ENCODE peak calls at places on chromosomes 4 and X, in seven cellular contexts. I is ELR; R is hepatic stellate cell; P is NCI-H1092; H is stimulated activated effector memory CD8-positive, alpha-beta T cell treated with anti-CD3 and anti-CD28 coated beads, Interleukin-12 subunit alpha, Interleukin-12 subunit beta, amount 100 ng/mL, for 72 hours; O is stimulated activated CD8-positive, alpha-beta memory T cell treated with anti-CD3 and anti-CD28 coated beads, Interleukin-15, amount 100 ng/mL, for 1 hour; N is SJSA1. U is an unnamed sample.

GRCh38 chrX:94633237-94633636 is 959.2 kb downstream of the FAM133A start:
- DNase-seq in R (no peak), H (no peak), I (no peak), O (no peak), P (no peak), N (no peak), U (no peak)

GRCh38 chr4:155419266-155419665 is 42.5 kb upstream of the MAP9 start:
- DNase-seq in R (no peak), N (peak; percentile 12), I (peak; percentile 55), H (no peak), P (no peak), O (no peak), U (no peak)

GRCh38 chr4:26136615-26137014 is 184.2 kb upstream of the RBPJ start:
- DNase-seq in R (no peak), I (no peak), P (no peak), H (no peak), O (no peak), N (no peak), U (no peak)

GRCh38 chr4:69546121-69546520 is 50.4 kb upstream of the UGT2B4 start:
- DNase-seq in N (peak; percentile 22), H (no peak), I (peak; percentile 3), O (no peak), P (no peak), R (no peak), U (no peak)

GRCh38 chr4:152536545-152537182 is 772 bp upstream of the FBXW7 start:
- DNase-seq in N (no peak), H (no peak), O (peak; percentile 40), R (peak; percentile 35), P (no peak), I (peak; percentile 69), U (peak; percentile 55)

GRCh38 chr4:98092833-98093439 is 50.3 kb downstream of the STPG2 start:
- DNase-seq in P (no peak), N (no peak), R (no peak), H (no peak), I (peak; percentile 30), O (no peak), U (no peak)

GRCh38 chr4:148790691-148791090 is 348.5 kb upstream of the NR3C2 start:
- DNase-seq in P (no peak), R (no peak), H (no peak), I (peak; percentile 21), O (no peak), N (no peak), U (no peak)

GRCh38 chr4:109389367-109390118 is 44.1 kb upstream of the SEC24B start:
- DNase-seq in R (no peak), N (no peak), P (no peak), O (no peak), H (no peak), I (no peak), U (no peak)

GRCh38 chrX:69139516-69139915 is 25.7 kb downstream of the PJA1 start:
- DNase-seq in N (no peak), O (no peak), P (no peak), H (no peak), I (no peak), R (no peak), U (no peak)

GRCh38 chr4:101660607-101661006 is 129.9 kb upstream of the BANK1 start:
- DNase-seq in P (no peak), O (no peak), N (no peak), R (no peak), H (no peak), I (no peak), U (no peak)

GRCh38 chr4:65089666-65090065 is 580.6 kb downstream of the EPHA5 start:
- DNase-seq in R (no peak), N (no peak), P (no peak), I (peak; percentile 53), O (no peak), H (no peak), U (no peak)

GRCh38 chr4:149164282-149164681 is 651.4 kb downstream of the IQCM start:
- DNase-seq in N (peak; percentile 82), H (no peak), R (peak; percentile 43), P (no peak), O (no peak), I (peak; percentile 71), U (no peak)

GRCh38 chr4:22457348-22457747 is 58.5 kb downstream of the ADGRA3 start:
- DNase-seq in N (no peak), P (no peak), H (no peak), R (no peak), O (no peak), I (no peak), U (no peak)

GRCh38 chr4:152316969-152317368 is 218.9 kb downstream of the FBXW7 start:
- DNase-seq in R (no peak), O (no peak), N (no peak), P (peak; percentile 17), H (no peak), I (no peak), U (no peak)

GRCh38 chr4:111989817-111990216 is 155.4 kb upstream of the FAM241A start:
- DNase-seq in R (no peak), H (no peak), N (no peak), O (no peak), P (no peak), I (no peak), U (no peak)

GRCh38 chrX:130282151-130282550 is 13.5 kb upstream of the ZNF280C start:
- DNase-seq in R (no peak), H (no peak), O (no peak), N (no peak), P (no peak), I (no peak), U (no peak)

GRCh38 chr4:8010618-8011017 is 71.0 kb upstream of the AFAP1 start:
- DNase-seq in P (peak; percentile 99), R (peak; percentile 45), H (no peak), I (no peak), N (no peak), O (no peak), U (no peak)

GRCh38 chr4:60223098-60223497 is 977.0 kb upstream of the ADGRL3 start:
- DNase-seq in H (no peak), R (no peak), N (no peak), O (no peak), I (no peak), P (no peak), U (no peak)

GRCh38 chrX:4435905-4436304 is 722.5 kb upstream of the PRKX start:
- DNase-seq in N (no peak), O (no peak), H (no peak), P (no peak), R (no peak), I (no peak), U (no peak)

GRCh38 chr4:45004847-45005565 is 278.6 kb upstream of the GNPDA2 start:
- DNase-seq in H (no peak), N (no peak), R (no peak), O (no peak), I (peak; percentile 15), P (no peak), U (no peak)

GRCh38 chrX:100376581-100376980 is 33.5 kb downstream of the PCDH19 start:
- DNase-seq in N (no peak), I (no peak), R (no peak), H (no peak), P (no peak), O (no peak), U (no peak)

GRCh38 chrX:39296472-39296871 is 495.2 kb downstream of the MID1IP1 start:
- DNase-seq in I (no peak), N (no peak), H (no peak), P (no peak), R (no peak), O (no peak), U (no peak)

GRCh38 chr4:152352645-152353116 is 183.2 kb downstream of the FBXW7 start:
- DNase-seq in P (peak; percentile 68), I (peak; percentile 91), H (no peak), O (no peak), N (peak; percentile 53), R (peak; percentile 23), U (no peak)

GRCh38 chr4:116180056-116180690 is 905.2 kb downstream of the TRAM1L1 start:
- DNase-seq in O (no peak), P (no peak), N (no peak), I (peak; percentile 35), H (no peak), R (no peak), U (no peak)

GRCh38 chr4:185559913-185560281 is 24.6 kb upstream of the PDLIM3 start:
- DNase-seq in N (peak; percentile 92), H (no peak), R (no peak), O (no peak), P (no peak), I (peak; percentile 43), U (no peak)

GRCh38 chr4:139704915-139705485 is 39.4 kb downstream of the MGST2 start:
- DNase-seq in O (no peak), H (no peak), P (no peak), R (no peak), N (no peak), I (peak; percentile 22), U (no peak)

GRCh38 chr4:159047478-159048165 is 55.3 kb upstream of the RAPGEF2 start:
- DNase-seq in R (peak; percentile 20), I (peak; percentile 23), O (no peak), N (no peak), P (no peak), H (no peak), U (no peak)

GRCh38 chrX:28586891-28587635 is at the start of gene IL1RAPL1:
- DNase-seq in N (no peak), H (no peak), I (no peak), P (no peak), O (no peak), R (peak; percentile 28), U (no peak)

GRCh38 chrX:17738002-17738713 is 865 bp downstream of the SCML1 start:
- DNase-seq in R (peak; percentile 9), N (peak; percentile 48), P (peak; percentile 16), I (peak; percentile 62), O (peak; percentile 4), H (no peak), U (no peak)

GRCh38 chrX:44935640-44936039 is 62.7 kb downstream of the KDM6A start:
- DNase-seq in R (no peak), N (no peak), H (no peak), P (no peak), I (no peak), O (no peak), U (no peak)

GRCh38 chr4:44446191-44446590 is 2.4 kb downstream of the KCTD8 start:
- DNase-seq in O (no peak), N (no peak), P (no peak), I (no peak), H (no peak), R (no peak), U (no peak)

GRCh38 chr4:98275129-98275528 is 13.9 kb downstream of the RAP1GDS1 start:
- DNase-seq in R (no peak), N (no peak), O (no peak), I (no peak), H (no peak), P (no peak), U (no peak)

GRCh38 chr4:21652508-21653108 is 296.0 kb downstream of the KCNIP4 start:
- DNase-seq in O (no peak), N (no peak), H (no peak), P (no peak), I (no peak), R (no peak), U (no peak)

GRCh38 chrX:28757290-28757689 is 170.0 kb downstream of the IL1RAPL1 start:
- DNase-seq in P (no peak), R (no peak), I (no peak), N (no peak), H (no peak), O (no peak), U (no peak)

U was measured in activated CD4-positive, CD25-positive, alpha-beta regulatory T cell treated with anti-CD3 and anti-CD28 coated beads, Interleukin-2, amount 50 U/mL, for 16 hours.